ENCODE peak calls at places on chromosomes 16 and 17, in five cellular contexts. W, H, C, V and J are unnamed samples.

GRCh38 chr16:53517851-53518250 is 14.8 kb upstream of the AKTIP start:
- DNase-seq in C (no peak), W (no peak), H (no peak), V (no peak), J (no peak)

GRCh38 chr17:50935201-50936124 is 69.3 kb upstream of the TOB1 start:
- DNase-seq in W (peak), H (no peak), C (peak), V (no peak), J (peak)

GRCh38 chr16:81429045-81429521 is 15.5 kb upstream of the CMIP start:
- DNase-seq in W (no peak), V (peak), H (peak), C (no peak), J (no peak)

GRCh38 chr16:76985362-76985761 is 205.6 kb upstream of the MON1B start:
- DNase-seq in W (no peak), V (no peak), H (no peak), C (no peak), J (no peak)

GRCh38 chr17:78710607-78711006 is 71.5 kb downstream of the CYTH1 start:
- DNase-seq in H (no peak), W (no peak), V (no peak), C (no peak), J (no peak)

GRCh38 chr17:64304512-64304911 is 41.5 kb upstream of the TEX2 start:
- DNase-seq in V (no peak), H (no peak), W (no peak), C (no peak), J (no peak)

GRCh38 chr16:82459580-82460256 is 167.1 kb upstream of the CDH13 start:
- DNase-seq in H (no peak), W (no peak), C (no peak), V (no peak), J (no peak)

GRCh38 chr16:24838554-24839266 is 7.1 kb upstream of the SLC5A11 start:
- DNase-seq in W (peak), V (no peak), H (peak), C (no peak), J (peak)

GRCh38 chr17:66040402-66040801 is 151.5 kb downstream of the CEP112 start:
- DNase-seq in W (no peak), H (no peak), C (no peak), V (no peak), J (no peak)

GRCh38 chr17:61294777-61295176 is 104.9 kb upstream of the TBX2 start:
- DNase-seq in W (peak), V (no peak), H (peak), C (no peak), J (peak)

GRCh38 chr17:48619821-48620496 is 4.9 kb upstream of the HOXB8 start:
- DNase-seq in V (no peak), H (no peak), C (no peak), W (no peak), J (no peak)

GRCh38 chr17:19334331-19334730 is 28.2 kb downstream of the B9D1 start:
- DNase-seq in V (no peak), C (no peak), H (no peak), W (no peak), J (no peak)

GRCh38 chr17:73561066-73561465 is 83.2 kb downstream of the SDK2 start:
- DNase-seq in H (no peak), V (no peak), C (no peak), W (no peak), J (no peak)

GRCh38 chr16:4048481-4048880 is 67.8 kb downstream of the ADCY9 start:
- DNase-seq in H (no peak), C (no peak), W (no peak), V (no peak), J (no peak)

GRCh38 chr17:74424658-74425057 is 7.2 kb upstream of the GPRC5C start:
- DNase-seq in H (no peak), C (no peak), W (no peak), V (no peak), J (no peak)

GRCh38 chr17:65013613-65014391 is 42.7 kb downstream of the GNA13 start:
- DNase-seq in C (no peak), V (no peak), H (peak), W (no peak), J (peak)

GRCh38 chr16:81624718-81625543 is 154.2 kb upstream of the PLCG2 start:
- DNase-seq in H (peak), C (no peak), W (no peak), V (no peak), J (peak)

GRCh38 chr17:29582254-29582765 is 7.1 kb downstream of the GIT1 start:
- DNase-seq in C (no peak), W (no peak), V (no peak), H (no peak), J (no peak)

GRCh38 chr16:57100445-57100844 is 8.1 kb downstream of the CPNE2 start:
- DNase-seq in C (no peak), H (no peak), W (no peak), V (no peak), J (no peak)

GRCh38 chr17:17367931-17368330 is 64.8 kb downstream of the NT5M start:
- DNase-seq in W (no peak), V (no peak), H (no peak), C (no peak), J (no peak)

GRCh38 chr16:89798832-89799370 is 17.5 kb downstream of the FANCA start:
- DNase-seq in C (no peak), V (no peak), H (no peak), W (no peak), J (no peak)

GRCh38 chr17:68033636-68034451 is 1.7 kb upstream of the KPNA2 start:
- DNase-seq in H (peak), C (no peak), W (peak), V (peak), J (no peak)